ENCODE peak calls at places on chromosomes 1 and 21, in six cellular contexts. T is mammary epithelial cell, V is IMR-90, O is MM.1S, Y is keratinocyte, C is K562. L is an unnamed sample.

GRCh38 chr1:166379447-166379846 is 212.6 kb upstream of the FAM78B start:
- DNase-seq in T (no peak), V (no peak), O (no peak), Y (no peak), C (peak; percentile 23), L (no peak)

GRCh38 chr1:117367769-117368059 is 465 bp downstream of the MAN1A2 start:
- DNase-seq in T (no peak), V (peak; percentile 3), O (no peak), Y (no peak), C (peak; percentile 36), L (peak; percentile 26)

GRCh38 chr1:162302660-162303344 is 73.9 kb downstream of the SPATA46 start:
- DNase-seq in T (peak; percentile 70), V (peak; percentile 73), O (no peak), Y (no peak), C (no peak), L (no peak)

GRCh38 chr1:160208179-160209040 is 3.2 kb downstream of the PEA15 start:
- DNase-seq in T (no peak), V (no peak), O (no peak), Y (no peak), C (no peak), L (no peak)

GRCh38 chr1:115302390-115302961 is 35.6 kb downstream of the NGF start:
- DNase-seq in T (peak; percentile 68), V (peak; percentile 91), O (no peak), Y (peak; percentile 7), C (no peak), L (peak; percentile 11)

GRCh38 chr21:33025471-33026298 is at the start of gene OLIG2:
- DNase-seq in T (no peak), V (peak; percentile 16), O (peak; percentile 66), Y (no peak), C (no peak), L (peak; percentile 96)

GRCh38 chr1:15833069-15833679 is 14.3 kb upstream of the SPEN start:
- DNase-seq in T (peak; percentile 84), V (no peak), O (no peak), Y (no peak), C (peak; percentile 86), L (no peak)

GRCh38 chr1:19445417-19446342 is 39.7 kb downstream of the CAPZB start:
- DNase-seq in T (no peak), V (no peak), O (no peak), Y (no peak), C (no peak), L (peak; percentile 65)

GRCh38 chr1:157472302-157472701 is 80.0 kb downstream of the FCRL5 start:
- DNase-seq in T (no peak), V (no peak), O (no peak), Y (no peak), C (no peak), L (no peak)

GRCh38 chr1:35505911-35506798 is 51.0 kb downstream of the KIAA0319L start:
- DNase-seq in T (peak; percentile 90), V (peak; percentile 59), O (peak; percentile 91), Y (no peak), C (peak; percentile 78), L (no peak)

GRCh38 chr1:247471445-247472016 is 13.6 kb upstream of the OR2B11 start:
- DNase-seq in T (no peak), V (no peak), O (no peak), Y (no peak), C (peak; percentile 77), L (no peak)

GRCh38 chr1:37691497-37692077 is 729 bp upstream of the CDCA8 start:
- DNase-seq in T (peak; percentile 48), V (peak; percentile 45), O (peak; percentile 50), Y (no peak), C (peak; percentile 73), L (peak; percentile 49)

GRCh38 chr1:26530898-26531598 is 1.5 kb downstream of the RPS6KA1 start:
- DNase-seq in T (peak; percentile 97), V (peak; percentile 48), O (no peak), Y (peak; percentile 81), C (peak; percentile 75), L (peak; percentile 81)

GRCh38 chr1:117828206-117828605 is 101.2 kb downstream of the GDAP2 start:
- DNase-seq in T (no peak), V (peak; percentile 82), O (no peak), Y (no peak), C (no peak), L (no peak)

GRCh38 chr1:159146996-159147395 is 24.4 kb upstream of the CADM3 start:
- DNase-seq in T (no peak), V (no peak), O (no peak), Y (no peak), C (no peak), L (peak; percentile 59)

GRCh38 chr1:159144571-159144970 is 26.8 kb upstream of the CADM3 start:
- DNase-seq in T (peak; percentile 9), V (no peak), O (no peak), Y (no peak), C (no peak), L (no peak)

GRCh38 chr1:159140474-159140873 is 30.9 kb upstream of the CADM3 start:
- DNase-seq in T (no peak), V (no peak), O (no peak), Y (no peak), C (no peak), L (no peak)

DNA sequence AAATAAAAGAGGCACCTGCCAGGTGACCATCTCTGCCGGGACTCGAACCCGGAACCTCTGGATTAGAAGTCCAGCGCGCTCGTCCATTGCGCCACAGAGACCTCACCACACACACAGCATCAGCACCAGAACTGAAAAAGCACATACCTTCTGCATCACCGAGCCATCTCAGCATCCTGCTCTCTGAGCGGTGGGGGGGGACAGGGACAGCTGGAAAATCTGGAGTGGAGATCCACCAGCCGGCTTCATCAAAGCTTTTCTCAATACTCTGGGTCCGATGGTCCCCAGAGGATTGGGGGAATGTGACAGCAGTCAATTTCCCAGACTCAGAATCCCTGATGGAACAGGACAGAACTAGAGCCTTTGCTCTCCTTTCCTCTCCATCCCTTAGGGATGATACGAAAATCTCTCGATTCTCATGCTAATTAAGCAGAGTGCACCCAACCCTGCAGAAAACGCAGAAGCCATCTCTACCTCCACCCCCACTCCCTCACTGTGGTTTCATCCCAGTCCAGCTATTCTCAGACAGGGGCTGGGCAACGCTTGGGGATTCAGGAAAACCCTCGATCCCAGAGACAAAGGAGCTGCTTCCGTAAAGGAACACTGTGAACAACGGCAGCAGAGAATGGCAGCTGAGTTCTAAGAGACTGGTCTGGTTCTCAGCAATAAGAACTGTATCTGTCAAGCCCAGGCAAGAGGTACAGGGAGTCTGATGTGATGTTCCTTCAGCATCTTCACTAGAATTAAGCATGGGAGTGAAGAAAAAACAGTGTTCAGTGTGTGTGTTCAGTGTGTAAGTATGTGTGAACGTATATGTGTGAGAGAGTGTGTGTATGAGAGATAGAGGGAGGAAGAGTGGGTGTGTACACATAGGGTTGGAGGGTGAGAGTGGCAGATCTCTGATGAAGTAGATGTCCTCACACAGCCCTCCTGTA is 29.6 kb upstream of the CADM3 start:
- DNase-seq in T (peak; percentile 85), V (peak; percentile 60), O (no peak), Y (no peak), C (peak; percentile 1), L (peak; percentile 90)
- H3K9ac ChIP-seq in T (no peak overlapping the region), V (no peak overlapping the region), O (no peak overlapping the region), Y (no peak overlapping the region), C (no peak overlapping the region), L (no peak overlapping the region)

DNA sequence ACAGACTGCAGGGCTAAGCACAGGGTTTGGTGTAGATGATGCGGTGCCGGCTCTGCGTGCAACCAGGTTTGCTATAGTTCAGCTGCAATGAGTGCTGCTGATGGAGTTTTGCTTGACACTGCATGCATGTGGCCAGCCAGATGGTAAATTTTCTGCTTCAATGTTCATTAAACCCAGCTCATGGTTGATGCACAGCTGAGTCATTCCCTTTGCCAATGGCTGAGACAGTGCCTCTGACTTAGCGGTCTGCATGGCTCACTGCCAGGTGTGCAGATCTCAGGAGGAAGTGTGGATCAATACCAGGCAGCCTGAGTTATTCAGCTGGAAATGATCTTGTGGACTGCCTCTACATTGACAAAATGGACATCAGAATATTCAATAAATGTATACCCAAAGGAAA is 172.7 kb upstream of the ZP4 start:
- DNase-seq in T (peak; percentile 90), V (peak; percentile 55), O (no peak), Y (peak; percentile 88), C (no peak), L (no peak)
- H2AFZ ChIP-seq in T (peak overlapping the region; percentile 73), V (no peak overlapping the region), O (no peak overlapping the region), Y (peak overlapping the region; percentile 40), C (no peak overlapping the region), L (no peak overlapping the region)

GRCh38 chr1:243244420-243244819 is 10.7 kb downstream of the CEP170 start:
- DNase-seq in T (no peak), V (no peak), O (no peak), Y (no peak), C (no peak), L (no peak)
- H3K36me3 ChIP-seq in T (no peaks in the 10 kb centered on the region), V (peaks cover 3% of the 10 kb centered on the region), O (no peaks in the 10 kb centered on the region), Y (no peaks in the 10 kb centered on the region), C (peaks cover 25% of the 10 kb centered on the region), L (no peaks in the 10 kb centered on the region)

GRCh38 chr1:185969524-185969991 is 235.4 kb downstream of the HMCN1 start:
- DNase-seq in T (no peak), V (peak; percentile 6), O (no peak), Y (no peak), C (no peak), L (no peak)

GRCh38 chr1:185964946-185965345 is 230.8 kb downstream of the HMCN1 start:
- DNase-seq in T (no peak), V (peak; percentile 29), O (no peak), Y (no peak), C (no peak), L (no peak)

GRCh38 chr1:185965870-185966269 is 231.7 kb downstream of the HMCN1 start:
- DNase-seq in T (no peak), V (no peak), O (no peak), Y (no peak), C (no peak), L (no peak)

GRCh38 chr1:185969028-185969427 is 234.8 kb downstream of the HMCN1 start:
- DNase-seq in T (no peak), V (peak; percentile 59), O (no peak), Y (no peak), C (no peak), L (no peak)

GRCh38 chr1:185966487-185966886 is 232.3 kb downstream of the HMCN1 start:
- DNase-seq in T (no peak), V (no peak), O (no peak), Y (no peak), C (no peak), L (no peak)
- H3K9ac ChIP-seq in T (no peak overlapping the region), V (no peak overlapping the region), O (no peak overlapping the region), Y (no peak overlapping the region), C (no peak overlapping the region), L (no peak overlapping the region)

GRCh38 chr1:82894635-82895034 is 1093.9 kb downstream of the ADGRL2 start:
- DNase-seq in T (no peak), V (no peak), O (no peak), Y (no peak), C (no peak), L (no peak)
- H2AFZ ChIP-seq in T (no peak overlapping the region), V (no peak overlapping the region), O (no peak overlapping the region), Y (no peak overlapping the region), C (no peak overlapping the region), L (no peak overlapping the region)

GRCh38 chr1:192807968-192808587 is 761 bp upstream of the RGS2 start:
- DNase-seq in T (peak; percentile 39), V (peak; percentile 71), O (no peak), Y (no peak), C (no peak), L (peak; percentile 18)
- H3K36me3 ChIP-seq in T (peaks cover 10% of the 10 kb centered on the region), V (peaks cover 11% of the 10 kb centered on the region), O (no peaks in the 10 kb centered on the region), Y (peaks cover 3% of the 10 kb centered on the region), C (no peaks in the 10 kb centered on the region), L (no peaks in the 10 kb centered on the region)

GRCh38 chr1:226871636-226872327 is 1.4 kb downstream of the PSEN2 start:
- DNase-seq in T (no peak), V (no peak), O (no peak), Y (no peak), C (no peak), L (peak; percentile 13)
- H3K9ac ChIP-seq in T (no peak overlapping the region), V (no peak overlapping the region), O (no peak overlapping the region), Y (no peak overlapping the region), C (peak overlapping the region; percentile 94), L (no peak overlapping the region)